ENCODE peak calls at places on chromosomes 4 and X, in eight cellular contexts. One of them, this sample, is unnamed.
A peak's percentile ranks its signal among the peaks of the same experiment; 100 is the strongest.

GRCh38 chr4:169663894-169664293 is 43.5 kb downstream of the CLCN3 start:
- DNase-seq in A549: no peak
- DNase-seq in IMR-90: peak; percentile 31
- DNase-seq in ovary: no peak
- DNase-seq in breast epithelium: no peak
- DNase-seq in erythroblast: no peak
- DNase-seq in endothelial cell of umbilical vein: peak; percentile 91
- DNase-seq in H1: no peak
- DNase-seq in this sample: no peak

GRCh38 chr4:88106205-88106604 is 52.2 kb downstream of the ABCG2 start:
- DNase-seq in A549: peak; percentile 11
- DNase-seq in IMR-90: peak; percentile 73
- DNase-seq in ovary: no peak
- DNase-seq in breast epithelium: no peak
- DNase-seq in erythroblast: no peak
- DNase-seq in endothelial cell of umbilical vein: peak; percentile 90
- DNase-seq in H1: no peak
- DNase-seq in this sample: no peak

GRCh38 chr4:190017357-190018200 is 9.5 kb downstream of the FRG2 start:
- DNase-seq in A549: no peak
- DNase-seq in IMR-90: no peak
- DNase-seq in ovary: no peak
- DNase-seq in breast epithelium: no peak
- DNase-seq in erythroblast: no peak
- DNase-seq in endothelial cell of umbilical vein: no peak
- DNase-seq in H1: peak; percentile 61
- DNase-seq in this sample: no peak

GRCh38 chr4:61511716-61512488 is 311.8 kb downstream of the ADGRL3 start:
- DNase-seq in A549: peak; percentile 7
- DNase-seq in IMR-90: peak; percentile 73
- DNase-seq in ovary: no peak
- DNase-seq in breast epithelium: no peak
- DNase-seq in erythroblast: no peak
- DNase-seq in endothelial cell of umbilical vein: peak; percentile 49
- DNase-seq in H1: no peak
- DNase-seq in this sample: no peak

GRCh38 chrX:106670631-106671030 is 55.9 kb upstream of the RNF128 start:
- DNase-seq in A549: no peak
- DNase-seq in IMR-90: peak; percentile 52
- DNase-seq in ovary: no peak
- DNase-seq in breast epithelium: no peak
- DNase-seq in erythroblast: no peak
- DNase-seq in endothelial cell of umbilical vein: no peak
- DNase-seq in H1: no peak
- DNase-seq in this sample: no peak

GRCh38 chrX:131521824-131522223 is 22.1 kb upstream of the OR13H1 start:
- DNase-seq in A549: no peak
- DNase-seq in IMR-90: no peak
- DNase-seq in ovary: no peak
- DNase-seq in breast epithelium: no peak
- DNase-seq in erythroblast: no peak
- DNase-seq in endothelial cell of umbilical vein: no peak
- DNase-seq in H1: no peak
- DNase-seq in this sample: no peak

GRCh38 chr4:112531146-112531545 is 15.2 kb upstream of the NEUROG2 start:
- DNase-seq in A549: no peak
- DNase-seq in IMR-90: peak; percentile 19
- DNase-seq in ovary: no peak
- DNase-seq in breast epithelium: no peak
- DNase-seq in erythroblast: no peak
- DNase-seq in endothelial cell of umbilical vein: no peak
- DNase-seq in H1: no peak
- DNase-seq in this sample: no peak

GRCh38 chrX:16931371-16931770 is 15.1 kb upstream of the REPS2 start:
- DNase-seq in A549: no peak
- DNase-seq in IMR-90: no peak
- DNase-seq in ovary: no peak
- DNase-seq in breast epithelium: no peak
- DNase-seq in erythroblast: peak; percentile 2
- DNase-seq in endothelial cell of umbilical vein: no peak
- DNase-seq in H1: no peak
- DNase-seq in this sample: no peak

GRCh38 chr4:153628796-153629315 is 55.2 kb upstream of the TLR2 start:
- DNase-seq in A549: no peak
- DNase-seq in IMR-90: no peak
- DNase-seq in ovary: no peak
- DNase-seq in breast epithelium: no peak
- DNase-seq in erythroblast: no peak
- DNase-seq in endothelial cell of umbilical vein: no peak
- DNase-seq in H1: no peak
- DNase-seq in this sample: no peak
- TF ChIP-seq POLR2A in A549: no peak
- TF ChIP-seq POLR2A in IMR-90: no peak
- TF ChIP-seq POLR2A in ovary: no peak
- TF ChIP-seq POLR2A in breast epithelium: no peak
- TF ChIP-seq POLR2A in erythroblast: no peak
- TF ChIP-seq POLR2A in endothelial cell of umbilical vein: no peak
- TF ChIP-seq POLR2A in H1: no peak
- TF ChIP-seq POLR2A in this sample: no peak

GRCh38 chrX:71616672-71617529 is 1.4 kb downstream of the CXCR3 start:
- DNase-seq in A549: no peak
- DNase-seq in IMR-90: no peak
- DNase-seq in ovary: no peak
- DNase-seq in breast epithelium: no peak
- DNase-seq in erythroblast: no peak
- DNase-seq in endothelial cell of umbilical vein: no peak
- DNase-seq in H1: no peak
- DNase-seq in this sample: no peak

GRCh38 chrX:71618787-71619186 is 476 bp upstream of the CXCR3 start:
- DNase-seq in A549: no peak
- DNase-seq in IMR-90: no peak
- DNase-seq in ovary: no peak
- DNase-seq in breast epithelium: no peak
- DNase-seq in erythroblast: no peak
- DNase-seq in endothelial cell of umbilical vein: no peak
- DNase-seq in H1: no peak
- DNase-seq in this sample: no peak

GRCh38 chrX:71619193-71619592 is 882 bp upstream of the CXCR3 start:
- DNase-seq in A549: no peak
- DNase-seq in IMR-90: no peak
- DNase-seq in ovary: no peak
- DNase-seq in breast epithelium: no peak
- DNase-seq in erythroblast: no peak
- DNase-seq in endothelial cell of umbilical vein: no peak
- DNase-seq in H1: no peak
- DNase-seq in this sample: no peak

GRCh38 chrX:71617742-71618141 is 569 bp downstream of the CXCR3 start:
- DNase-seq in A549: no peak
- DNase-seq in IMR-90: no peak
- DNase-seq in ovary: no peak
- DNase-seq in breast epithelium: no peak
- DNase-seq in erythroblast: no peak
- DNase-seq in endothelial cell of umbilical vein: no peak
- DNase-seq in H1: no peak
- DNase-seq in this sample: no peak

DNA sequence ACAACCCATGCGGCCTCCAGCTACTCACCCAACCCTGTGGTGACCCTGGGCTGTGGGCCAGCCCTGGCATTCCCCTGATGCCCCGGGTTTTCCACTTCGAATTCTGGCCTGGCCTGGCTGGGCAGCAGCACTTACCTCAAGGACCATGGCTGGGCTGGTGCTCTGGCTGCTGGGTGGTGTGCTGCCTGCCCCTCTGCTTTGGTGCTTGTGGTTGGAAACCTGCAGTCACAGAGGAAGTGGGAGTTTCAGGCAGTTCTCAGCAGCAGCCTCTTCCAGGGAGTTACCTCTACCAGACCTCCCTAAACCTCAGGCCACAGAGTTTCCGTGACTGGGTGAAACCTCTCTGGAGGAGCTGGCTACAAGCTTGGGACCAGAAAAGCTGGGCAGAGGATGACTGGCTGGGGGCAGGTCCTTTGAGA is at the start of gene CXCR3:
- DNase-seq in A549: no peak
- DNase-seq in IMR-90: no peak
- DNase-seq in ovary: no peak
- DNase-seq in breast epithelium: no peak
- DNase-seq in erythroblast: no peak
- DNase-seq in endothelial cell of umbilical vein: no peak
- DNase-seq in H1: no peak
- DNase-seq in this sample: no peak
- TF ChIP-seq POLR2A in A549: no peak
- TF ChIP-seq POLR2A in IMR-90: no peak
- TF ChIP-seq POLR2A in ovary: no peak
- TF ChIP-seq POLR2A in breast epithelium: no peak
- TF ChIP-seq POLR2A in erythroblast: peak; percentile 16
- TF ChIP-seq POLR2A in endothelial cell of umbilical vein: no peak
- TF ChIP-seq POLR2A in H1: no peak
- TF ChIP-seq POLR2A in this sample: no peak

GRCh38 chr4:16051132-16051531 is 32.7 kb downstream of the PROM1 start:
- DNase-seq in A549: no peak
- DNase-seq in IMR-90: no peak
- DNase-seq in ovary: no peak
- DNase-seq in breast epithelium: no peak
- DNase-seq in erythroblast: no peak
- DNase-seq in endothelial cell of umbilical vein: no peak
- DNase-seq in H1: no peak
- DNase-seq in this sample: no peak
- TF ChIP-seq POLR2A in A549: no peak
- TF ChIP-seq POLR2A in IMR-90: no peak
- TF ChIP-seq POLR2A in ovary: no peak
- TF ChIP-seq POLR2A in breast epithelium: no peak
- TF ChIP-seq POLR2A in erythroblast: no peak
- TF ChIP-seq POLR2A in endothelial cell of umbilical vein: no peak
- TF ChIP-seq POLR2A in H1: no peak
- TF ChIP-seq POLR2A in this sample: no peak

GRCh38 chrX:48676893-48677270 is 6.7 kb upstream of the WAS start:
- DNase-seq in A549: no peak
- DNase-seq in IMR-90: no peak
- DNase-seq in ovary: no peak
- DNase-seq in breast epithelium: no peak
- DNase-seq in erythroblast: no peak
- DNase-seq in endothelial cell of umbilical vein: no peak
- DNase-seq in H1: no peak
- DNase-seq in this sample: no peak

GRCh38 chrX:48681539-48682183 is 1.9 kb upstream of the WAS start:
- DNase-seq in A549: no peak
- DNase-seq in IMR-90: no peak
- DNase-seq in ovary: no peak
- DNase-seq in breast epithelium: no peak
- DNase-seq in erythroblast: no peak
- DNase-seq in endothelial cell of umbilical vein: no peak
- DNase-seq in H1: no peak
- DNase-seq in this sample: no peak

GRCh38 chrX:48677456-48678030 is 6.1 kb upstream of the WAS start:
- DNase-seq in A549: no peak
- DNase-seq in IMR-90: no peak
- DNase-seq in ovary: no peak
- DNase-seq in breast epithelium: no peak
- DNase-seq in erythroblast: no peak
- DNase-seq in endothelial cell of umbilical vein: no peak
- DNase-seq in H1: no peak
- DNase-seq in this sample: no peak

DNA sequence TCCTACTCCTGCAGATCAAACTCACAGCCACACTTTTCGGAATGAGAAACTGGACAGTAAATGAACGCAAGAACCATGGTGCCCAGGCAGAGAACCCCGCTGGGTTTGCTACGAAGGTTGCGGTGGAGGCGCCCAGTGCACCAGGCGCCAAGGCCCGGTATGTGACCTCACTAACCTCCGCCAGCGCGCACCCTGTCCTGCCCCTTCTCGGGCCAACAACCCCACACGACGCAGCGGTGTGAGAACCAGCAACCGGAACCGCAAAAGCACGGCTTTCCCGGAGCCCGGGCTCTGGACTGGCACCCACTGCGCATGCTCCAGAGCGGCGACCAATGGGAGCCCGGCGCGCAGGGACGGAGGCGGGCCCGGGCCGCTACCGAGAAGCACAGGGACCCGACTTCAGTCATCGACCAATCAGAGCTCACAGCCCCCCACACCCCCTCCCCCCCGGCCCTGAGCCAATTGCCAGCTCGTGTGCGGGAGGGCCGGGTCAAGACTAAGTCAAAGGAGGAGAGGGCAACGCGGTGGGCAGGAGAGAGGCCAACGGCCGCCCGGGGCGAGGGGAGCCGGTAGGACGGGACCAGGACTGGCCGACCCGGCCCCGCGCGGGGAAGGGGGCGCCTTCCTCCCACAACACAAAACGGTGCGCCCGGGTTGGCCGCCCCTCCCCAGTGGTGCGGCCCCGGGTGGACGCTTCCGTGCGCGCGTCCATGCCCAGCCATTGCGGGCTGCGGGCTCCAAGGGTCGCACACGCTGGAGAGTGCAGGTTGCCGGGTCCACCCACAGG is 7.3 kb upstream of the WAS start:
- DNase-seq in A549: peak; percentile 92
- DNase-seq in IMR-90: peak; percentile 75
- DNase-seq in ovary: peak; percentile 88
- DNase-seq in breast epithelium: peak; percentile 85
- DNase-seq in erythroblast: peak; percentile 93
- DNase-seq in endothelial cell of umbilical vein: peak; percentile 91
- DNase-seq in H1: peak; percentile 83
- DNase-seq in this sample: peak; percentile 90
- TF ChIP-seq POLR2A in A549: peak; percentile 64
- TF ChIP-seq POLR2A in IMR-90: no peak
- TF ChIP-seq POLR2A in ovary: peak; percentile 41
- TF ChIP-seq POLR2A in breast epithelium: peak; percentile 8
- TF ChIP-seq POLR2A in erythroblast: peak; percentile 47
- TF ChIP-seq POLR2A in endothelial cell of umbilical vein: peak; percentile 59
- TF ChIP-seq POLR2A in H1: peak; percentile 63
- TF ChIP-seq POLR2A in this sample: peak; percentile 68

DNA sequence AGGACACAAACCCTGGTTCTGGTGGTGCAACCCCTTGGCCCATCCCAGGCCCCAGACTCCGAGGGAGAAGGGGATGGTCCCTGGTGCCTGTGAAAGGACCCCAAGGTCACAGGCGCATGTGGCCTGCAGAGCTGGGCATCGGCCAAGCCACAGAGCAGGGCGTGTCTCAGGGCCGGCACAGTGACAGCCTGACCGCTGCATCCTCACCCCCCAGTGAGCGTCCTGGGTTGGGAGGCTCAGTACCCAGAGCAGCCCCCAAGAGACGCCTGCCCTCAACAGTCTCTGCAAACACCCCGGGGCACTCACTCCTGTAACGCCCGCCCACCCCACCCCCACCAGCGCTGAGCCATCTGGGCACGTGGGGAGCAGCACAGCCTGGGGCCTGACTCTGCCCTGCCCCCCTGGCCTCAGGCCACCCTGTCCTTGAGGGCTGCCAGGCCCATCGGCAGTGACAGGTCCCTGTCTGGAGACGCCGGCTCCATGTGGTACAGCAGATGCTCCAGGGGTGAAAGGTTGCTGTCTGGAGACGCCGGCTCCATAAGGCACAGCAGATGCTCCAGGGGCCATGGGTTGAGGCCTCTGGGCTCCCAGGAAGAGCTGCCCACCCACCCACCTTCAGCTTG is 24.5 kb upstream of the CPLX1 start:
- DNase-seq in A549: no peak
- DNase-seq in IMR-90: no peak
- DNase-seq in ovary: no peak
- DNase-seq in breast epithelium: no peak
- DNase-seq in erythroblast: no peak
- DNase-seq in endothelial cell of umbilical vein: no peak
- DNase-seq in H1: no peak
- DNase-seq in this sample: no peak
- TF ChIP-seq POLR2A in A549: no peak
- TF ChIP-seq POLR2A in IMR-90: no peak
- TF ChIP-seq POLR2A in ovary: no peak
- TF ChIP-seq POLR2A in breast epithelium: no peak
- TF ChIP-seq POLR2A in erythroblast: no peak
- TF ChIP-seq POLR2A in endothelial cell of umbilical vein: no peak
- TF ChIP-seq POLR2A in H1: no peak
- TF ChIP-seq POLR2A in this sample: no peak